ENCODE peak calls at places on chromosomes 1 and 21, in ten cellular contexts. Q is CD8-positive, alpha-beta memory T cell; V is left colon; G is fibroblast of lung; J is bronchial epithelial cell; U is AG04449; A is osteocyte; W is AML-193; S is EL; X is AG09319. R is an unnamed sample.

GRCh38 chr1:198156111-198156744 is 570 bp upstream of the NEK7 start:
- DNase-seq in Q (peak; percentile 77), V (peak; percentile 65), G (peak; percentile 83), J (peak; percentile 84), U (peak; percentile 55), A (no peak), W (peak; percentile 79), S (peak; percentile 76), X (no peak), R (no peak)

GRCh38 chr1:7810395-7810794 is 26.3 kb downstream of the PER3 start:
- DNase-seq in Q (no peak), V (no peak), G (peak; percentile 91), J (peak; percentile 94), U (peak; percentile 37), A (no peak), W (no peak), S (peak; percentile 94), X (peak; percentile 7), R (no peak)

GRCh38 chr1:85398391-85399064 is 66.4 kb downstream of the DDAH1 start:
- DNase-seq in Q (no peak), V (no peak), G (peak; percentile 53), J (peak; percentile 68), U (no peak), A (no peak), W (no peak), S (peak; percentile 56), X (no peak), R (no peak)

GRCh38 chr1:229148041-229148671 is 122.8 kb upstream of the RAB4A start:
- DNase-seq in Q (no peak), V (no peak), G (peak; percentile 30), J (no peak), U (no peak), A (no peak), W (no peak), S (no peak), X (no peak), R (no peak)

GRCh38 chr1:209805875-209806760 is at the start of gene IRF6:
- DNase-seq in Q (peak; percentile 87), V (peak; percentile 94), G (peak; percentile 77), J (peak; percentile 91), U (no peak), A (peak; percentile 87), W (no peak), S (peak; percentile 61), X (peak; percentile 41), R (no peak)

GRCh38 chr1:43835141-43836021 is 98.2 kb upstream of the ARTN start:
- DNase-seq in Q (no peak), V (no peak), G (peak; percentile 97), J (peak; percentile 54), U (peak; percentile 33), A (no peak), W (peak; percentile 82), S (peak; percentile 99), X (peak; percentile 44), R (no peak)

GRCh38 chr1:178086294-178087255 is 7.3 kb upstream of the RASAL2 start:
- DNase-seq in Q (no peak), V (no peak), G (peak; percentile 57), J (no peak), U (no peak), A (no peak), W (no peak), S (peak; percentile 30), X (no peak), R (no peak)

GRCh38 chr1:29269356-29269755 is 33.0 kb downstream of the PTPRU start:
- DNase-seq in Q (no peak), V (no peak), G (no peak), J (no peak), U (no peak), A (no peak), W (no peak), S (no peak), X (no peak), R (no peak)

GRCh38 chr21:40334159-40334558 is 466.9 kb downstream of the PCP4 start:
- DNase-seq in Q (no peak), V (no peak), G (no peak), J (peak; percentile 2), U (no peak), A (no peak), W (no peak), S (no peak), X (no peak), R (no peak)

GRCh38 chr21:45578811-45579381 is 36.7 kb upstream of the SLC19A1 start:
- DNase-seq in Q (peak; percentile 31), V (no peak), G (no peak), J (no peak), U (no peak), A (peak; percentile 83), W (no peak), S (no peak), X (no peak), R (peak; percentile 57)

GRCh38 chr1:19689856-19690255 is 25.2 kb downstream of the HTR6 start:
- DNase-seq in Q (no peak), V (no peak), G (no peak), J (no peak), U (no peak), A (no peak), W (no peak), S (no peak), X (no peak), R (no peak)

GRCh38 chr1:975896-976683 is 5.8 kb downstream of the PERM1 start:
- DNase-seq in Q (peak; percentile 62), V (peak; percentile 53), G (peak; percentile 38), J (peak; percentile 61), U (no peak), A (no peak), W (peak; percentile 50), S (peak; percentile 78), X (no peak), R (no peak)

GRCh38 chr1:1462318-1462966 is 9.1 kb upstream of the ATAD3B start:
- DNase-seq in Q (no peak), V (no peak), G (no peak), J (peak; percentile 79), U (no peak), A (no peak), W (no peak), S (no peak), X (no peak), R (no peak)

GRCh38 chr21:44765231-44766013 is 36.2 kb downstream of the UBE2G2 start:
- DNase-seq in Q (peak; percentile 71), V (peak; percentile 5), G (no peak), J (peak; percentile 35), U (no peak), A (peak; percentile 66), W (no peak), S (no peak), X (no peak), R (peak; percentile 67)

GRCh38 chr1:98005326-98006010 is 84.6 kb upstream of the DPYD start:
- DNase-seq in Q (no peak), V (no peak), G (peak; percentile 65), J (peak; percentile 11), U (no peak), A (no peak), W (no peak), S (peak; percentile 71), X (no peak), R (no peak)